ENCODE peak calls at places on chromosomes 5 and 9, in ten cellular contexts. W, K, T, C, V, E, B, A, S and N are unnamed samples.

GRCh38 chr5:31993182-31993961 is 180.7 kb downstream of the GOLPH3 start:
- DNase-seq in V (no peak), C (peak; percentile 32), K (peak; percentile 45), T (no peak), W (peak; percentile 72), S (no peak), A (no peak), B (no peak), E (no peak), N (no peak)

GRCh38 chr9:27340876-27341540 is 44.1 kb upstream of the EQTN start:
- DNase-seq in A (no peak), T (no peak), B (no peak), S (no peak), K (no peak), E (no peak), W (no peak), C (no peak), V (no peak), N (no peak)

GRCh38 chr5:32047056-32047455 is 127.1 kb downstream of the GOLPH3 start:
- DNase-seq in A (no peak), B (no peak), V (no peak), E (no peak), T (no peak), S (no peak), W (no peak), K (no peak), C (no peak), N (no peak)

GRCh38 chr9:127347831-127348699 is 48.9 kb upstream of the SLC2A8 start:
- DNase-seq in W (no peak), S (no peak), T (no peak), B (no peak), C (peak; percentile 20), V (no peak), A (peak; percentile 13), E (peak; percentile 21), K (peak; percentile 21), N (peak; percentile 66)

GRCh38 chr9:128762664-128763449 is 8.9 kb downstream of the ZER1 start:
- DNase-seq in C (no peak), S (no peak), W (no peak), E (no peak), A (no peak), T (no peak), K (no peak), V (no peak), B (no peak), N (no peak)

GRCh38 chr5:43190755-43191603 is 1.0 kb upstream of the NIM1K start:
- DNase-seq in A (no peak), K (no peak), E (no peak), W (no peak), C (no peak), T (no peak), V (no peak), B (no peak), S (no peak), N (peak; percentile 71)

GRCh38 chr9:74742792-74743389 is 144.8 kb downstream of the TRPM6 start:
- DNase-seq in S (no peak), K (no peak), C (peak; percentile 26), T (no peak), B (no peak), W (no peak), E (no peak), V (no peak), A (no peak), N (peak; percentile 23)

GRCh38 chr5:39167141-39167972 is 52.0 kb downstream of the FYB1 start:
- DNase-seq in A (no peak), C (no peak), B (no peak), K (no peak), V (no peak), S (no peak), W (no peak), E (no peak), T (no peak), N (peak; percentile 51)

GRCh38 chr9:129458663-129459549 is 162.0 kb downstream of the C9orf50 start:
- DNase-seq in E (peak; percentile 86), A (no peak), W (no peak), B (peak; percentile 51), S (no peak), K (no peak), T (peak; percentile 80), C (no peak), V (peak; percentile 54), N (no peak)

GRCh38 chr5:78677777-78678668 is 29.5 kb upstream of the LHFPL2 start:
- DNase-seq in K (peak; percentile 67), V (peak; percentile 68), T (peak; percentile 81), W (peak; percentile 22), A (peak; percentile 18), E (no peak), B (no peak), C (peak; percentile 59), S (peak; percentile 87), N (peak; percentile 82)

GRCh38 chr5:143979044-143979690 is 167.2 kb downstream of the HMHB1 start:
- DNase-seq in A (no peak), V (no peak), S (no peak), C (peak; percentile 64), W (no peak), B (no peak), K (no peak), T (no peak), E (no peak), N (no peak)

GRCh38 chr9:85723220-85723619 is 18.5 kb downstream of the AGTPBP1 start:
- DNase-seq in E (no peak), V (peak; percentile 22), C (no peak), T (peak; percentile 31), W (no peak), B (no peak), A (no peak), S (no peak), K (no peak), N (no peak)

DNA sequence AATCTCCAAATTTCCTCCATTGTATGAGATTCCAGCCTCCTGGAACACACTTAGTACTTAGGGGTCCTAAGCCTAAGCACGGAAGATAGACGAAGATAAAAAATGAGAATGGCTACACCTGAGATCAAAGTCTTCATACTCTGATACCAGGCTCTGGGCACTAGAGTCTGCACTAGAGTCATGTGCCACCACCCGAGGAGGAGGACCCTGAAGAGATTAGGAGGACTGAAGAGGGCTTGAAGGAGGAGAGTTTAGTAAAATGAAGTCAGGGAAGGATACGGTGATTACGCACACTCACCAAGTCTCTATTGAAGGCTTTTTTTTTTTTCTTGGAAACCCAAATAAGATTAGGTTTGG is 573 bp upstream of the SPATA24 start:
- DNase-seq in S (no peak), B (no peak), W (no peak), E (no peak), C (no peak), T (no peak), K (no peak), A (no peak), V (no peak), N (no peak)
- TF ChIP-seq CTCF in S (no peak), B (no peak), W (no peak), E (no peak), C (no peak), T (no peak), K (no peak), A (no peak), V (no peak), N (no peak)

DNA sequence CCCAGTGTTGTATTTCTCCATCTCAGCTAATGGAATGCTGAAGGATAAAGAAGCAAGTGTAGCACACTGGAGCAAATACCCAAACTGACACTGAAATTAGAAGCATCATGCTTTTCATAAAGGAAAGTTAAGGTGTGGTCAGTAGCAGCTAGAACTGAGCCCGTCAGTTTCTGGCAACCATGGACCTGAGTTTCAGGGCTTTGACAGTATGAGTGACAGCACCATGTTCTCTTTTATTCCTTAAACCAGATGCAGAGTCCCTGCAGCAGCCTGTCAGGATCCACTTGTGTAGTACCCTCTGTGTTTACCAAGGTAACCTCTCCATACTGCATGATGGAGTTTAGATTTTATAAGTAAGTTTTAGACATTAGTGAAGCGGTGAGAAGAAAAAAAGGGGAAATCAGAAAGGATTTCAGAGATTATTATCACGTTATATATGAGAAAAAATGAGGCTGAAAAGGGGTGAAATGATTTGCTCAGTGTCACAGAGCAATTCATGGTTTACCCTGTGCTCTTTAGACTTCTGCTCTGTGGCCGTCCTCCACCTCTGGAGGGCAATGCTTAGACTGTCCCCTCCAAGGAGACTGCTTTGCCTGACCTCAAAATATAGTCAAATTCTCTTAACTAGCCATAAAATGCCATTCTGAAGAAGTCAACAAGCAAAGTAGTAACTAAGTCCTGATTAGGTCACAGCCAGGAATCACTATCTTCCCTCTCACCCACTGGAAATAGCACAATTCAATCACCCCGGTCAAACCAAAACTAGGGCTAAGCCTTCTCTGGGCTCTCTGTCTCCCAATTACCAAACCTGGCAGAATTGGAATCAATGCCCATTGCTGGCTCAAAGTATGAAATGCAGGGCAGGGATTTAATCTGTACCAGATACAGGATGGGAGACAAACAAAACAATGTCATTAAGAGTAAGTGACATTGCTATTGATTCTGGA is 10.5 kb upstream of the MYOT start:
- DNase-seq in S (no peak), C (peak; percentile 55), B (no peak), V (no peak), A (no peak), W (no peak), E (no peak), K (no peak), T (no peak), N (no peak)
- H3K4me3 ChIP-seq in S (peak overlapping the region; percentile 26), C (no peak overlapping the region), B (no peak overlapping the region), V (peak overlapping the region; percentile 54), A (no peak overlapping the region), W (no peak overlapping the region), E (no peak overlapping the region), K (no peak overlapping the region), T (peak overlapping the region; percentile 29), N (no peak overlapping the region)

GRCh38 chr9:124311283-124311682 is 53.5 kb downstream of the NEK6 start:
- DNase-seq in W (no peak), E (no peak), K (no peak), T (no peak), C (no peak), A (no peak), S (no peak), B (no peak), V (no peak), N (no peak)

GRCh38 chr9:124315856-124316255 is 58.1 kb downstream of the NEK6 start:
- DNase-seq in V (no peak), T (no peak), K (no peak), W (no peak), A (no peak), E (no peak), C (no peak), S (no peak), B (no peak), N (no peak)

GRCh38 chr9:124313940-124314339 is 56.2 kb downstream of the NEK6 start:
- DNase-seq in S (no peak), K (no peak), V (no peak), C (no peak), A (no peak), E (no peak), B (no peak), T (no peak), W (no peak), N (no peak)

GRCh38 chr9:124309665-124310064 is 51.9 kb downstream of the NEK6 start:
- DNase-seq in B (peak; percentile 60), W (peak; percentile 88), A (peak; percentile 96), C (no peak), K (peak; percentile 91), S (no peak), T (no peak), V (no peak), E (no peak), N (peak; percentile 98)

GRCh38 chr9:124312290-124313265 is 54.8 kb downstream of the NEK6 start:
- DNase-seq in W (no peak), C (no peak), A (no peak), E (no peak), T (no peak), V (no peak), B (no peak), S (no peak), K (no peak), N (no peak)
- TF ChIP-seq CTCF in W (no peak), C (no peak), A (no peak), E (no peak), T (no peak), V (no peak), B (no peak), S (no peak), K (no peak), N (no peak)

GRCh38 chr5:164207646-164208045 is 702.2 kb downstream of the MAT2B start:
- DNase-seq in C (no peak), T (no peak), A (no peak), K (no peak), B (no peak), W (no peak), V (no peak), E (no peak), S (no peak), N (no peak)
- H3K4me3 ChIP-seq in C (no peak overlapping the region), T (no peak overlapping the region), A (no peak overlapping the region), K (no peak overlapping the region), B (no peak overlapping the region), W (no peak overlapping the region), V (no peak overlapping the region), E (no peak overlapping the region), S (no peak overlapping the region), N (no peak overlapping the region)